ENCODE peak calls at places on chromosomes 7 and 10, in six cellular contexts. One of them, this sample, is unnamed.

GRCh38 chr7:19984231-19984632 is 210.8 kb upstream of the TMEM196 start:
- DNase-seq in nucleus accumbens: no peak
- DNase-seq in left ventricle myocardium inferior: no peak
- DNase-seq in heart left ventricle: no peak
- DNase-seq in amniotic stem cell: no peak
- DNase-seq in HS-27A: no peak
- DNase-seq in this sample: no peak

GRCh38 chr7:99729501-99730261 is 5.3 kb downstream of the CYP3A7 start:
- DNase-seq in nucleus accumbens: no peak
- DNase-seq in HS-27A: no peak
- DNase-seq in left ventricle myocardium inferior: no peak
- DNase-seq in heart left ventricle: no peak
- DNase-seq in amniotic stem cell: no peak
- DNase-seq in this sample: no peak

GRCh38 chr7:150945171-150945852 is 32.8 kb downstream of the KCNH2 start:
- DNase-seq in amniotic stem cell: no peak
- DNase-seq in HS-27A: no peak
- DNase-seq in heart left ventricle: no peak
- DNase-seq in nucleus accumbens: no peak
- DNase-seq in left ventricle myocardium inferior: no peak
- DNase-seq in this sample: no peak

GRCh38 chr10:68508090-68508489 is 19.2 kb downstream of the SLC25A16 start:
- DNase-seq in amniotic stem cell: no peak
- DNase-seq in heart left ventricle: no peak
- DNase-seq in left ventricle myocardium inferior: no peak
- DNase-seq in nucleus accumbens: no peak
- DNase-seq in HS-27A: no peak
- DNase-seq in this sample: no peak

GRCh38 chr10:63491558-63492316 is 26.0 kb upstream of the JMJD1C start:
- DNase-seq in amniotic stem cell: peak; percentile 35
- DNase-seq in nucleus accumbens: no peak
- DNase-seq in heart left ventricle: no peak
- DNase-seq in left ventricle myocardium inferior: no peak
- DNase-seq in HS-27A: peak; percentile 2
- DNase-seq in this sample: no peak

GRCh38 chr10:110357252-110357780 is 52.6 kb upstream of the SMNDC1 start:
- DNase-seq in amniotic stem cell: peak; percentile 56
- DNase-seq in left ventricle myocardium inferior: no peak
- DNase-seq in HS-27A: no peak
- DNase-seq in heart left ventricle: no peak
- DNase-seq in nucleus accumbens: peak; percentile 60
- DNase-seq in this sample: no peak

GRCh38 chr10:17425584-17426262 is 28.7 kb downstream of the ST8SIA6 start:
- DNase-seq in HS-27A: no peak
- DNase-seq in amniotic stem cell: no peak
- DNase-seq in nucleus accumbens: no peak
- DNase-seq in heart left ventricle: no peak
- DNase-seq in left ventricle myocardium inferior: no peak
- DNase-seq in this sample: no peak

GRCh38 chr10:3071405-3072198 is 4.3 kb downstream of the PFKP start:
- DNase-seq in amniotic stem cell: peak; percentile 36
- DNase-seq in HS-27A: peak; percentile 43
- DNase-seq in nucleus accumbens: no peak
- DNase-seq in left ventricle myocardium inferior: no peak
- DNase-seq in heart left ventricle: no peak
- DNase-seq in this sample: no peak

GRCh38 chr10:102461187-102462054 is 10.1 kb upstream of the C10orf95 start:
- DNase-seq in amniotic stem cell: peak; percentile 31
- DNase-seq in nucleus accumbens: peak; percentile 87
- DNase-seq in heart left ventricle: peak; percentile 97
- DNase-seq in left ventricle myocardium inferior: peak; percentile 92
- DNase-seq in HS-27A: no peak
- DNase-seq in this sample: peak; percentile 96

GRCh38 chr7:50959991-50960390 is 177.3 kb upstream of the GRB10 start:
- DNase-seq in HS-27A: no peak
- DNase-seq in heart left ventricle: no peak
- DNase-seq in amniotic stem cell: no peak
- DNase-seq in nucleus accumbens: no peak
- DNase-seq in left ventricle myocardium inferior: no peak
- DNase-seq in this sample: no peak

GRCh38 chr7:142939226-142939910 is at the start of gene LLCFC1:
- DNase-seq in heart left ventricle: no peak
- DNase-seq in HS-27A: no peak
- DNase-seq in nucleus accumbens: no peak
- DNase-seq in left ventricle myocardium inferior: no peak
- DNase-seq in amniotic stem cell: no peak
- DNase-seq in this sample: no peak

GRCh38 chr10:117074621-117075020 is 63.4 kb downstream of the VAX1 start:
- DNase-seq in HS-27A: no peak
- DNase-seq in left ventricle myocardium inferior: no peak
- DNase-seq in amniotic stem cell: no peak
- DNase-seq in heart left ventricle: no peak
- DNase-seq in nucleus accumbens: no peak
- DNase-seq in this sample: no peak

GRCh38 chr10:92573091-92573797 is 649 bp downstream of the IDE start:
- DNase-seq in nucleus accumbens: peak; percentile 20
- DNase-seq in amniotic stem cell: no peak
- DNase-seq in heart left ventricle: no peak
- DNase-seq in left ventricle myocardium inferior: no peak
- DNase-seq in HS-27A: no peak
- DNase-seq in this sample: peak; percentile 30

GRCh38 chr7:1027285-1028043 is 16.9 kb upstream of the GPR146 start:
- DNase-seq in nucleus accumbens: peak; percentile 26
- DNase-seq in left ventricle myocardium inferior: no peak
- DNase-seq in heart left ventricle: no peak
- DNase-seq in HS-27A: no peak
- DNase-seq in amniotic stem cell: peak; percentile 9
- DNase-seq in this sample: no peak

GRCh38 chr7:157576415-157576814 is 239.6 kb downstream of the DNAJB6 start:
- DNase-seq in HS-27A: no peak
- DNase-seq in left ventricle myocardium inferior: no peak
- DNase-seq in heart left ventricle: peak; percentile 65
- DNase-seq in nucleus accumbens: no peak
- DNase-seq in amniotic stem cell: no peak
- DNase-seq in this sample: peak; percentile 85

GRCh38 chr10:44306762-44307161 is 78.1 kb downstream of the CXCL12 start:
- DNase-seq in HS-27A: no peak
- DNase-seq in left ventricle myocardium inferior: no peak
- DNase-seq in heart left ventricle: no peak
- DNase-seq in nucleus accumbens: no peak
- DNase-seq in amniotic stem cell: peak; percentile 12
- DNase-seq in this sample: no peak